ENCODE peak calls at places on chromosomes 16 and 17, in six cellular contexts. P is tibial nerve, I is heart left ventricle, B is IMR-90, J is adrenal gland, M is cardiac muscle cell. Y is an unnamed sample.

GRCh38 chr17:42321555-42321954 is 33.3 kb downstream of the STAT5A start:
- DNase-seq in P (no peak), I (no peak), B (no peak), J (no peak), M (no peak), Y (no peak)

GRCh38 chr16:1530883-1531637 is 2.4 kb upstream of the TMEM204 start:
- DNase-seq in P (peak), I (peak), B (peak), J (peak), M (peak), Y (peak)

GRCh38 chr17:10205549-10206185 is 7.3 kb upstream of the GAS7 start:
- DNase-seq in P (no peak), I (no peak), B (no peak), J (no peak), M (no peak), Y (no peak)

GRCh38 chr17:81558941-81559806 is 7.0 kb upstream of the FAAP100 start:
- DNase-seq in P (no peak), I (no peak), B (no peak), J (no peak), M (no peak), Y (no peak)

GRCh38 chr17:3039748-3040147 is 23.7 kb downstream of the OR1D5 start:
- DNase-seq in P (no peak), I (no peak), B (peak), J (no peak), M (peak), Y (no peak)

GRCh38 chr16:80751167-80751566 is 53.2 kb downstream of the CDYL2 start:
- DNase-seq in P (no peak), I (no peak), B (peak), J (no peak), M (peak), Y (no peak)

GRCh38 chr16:89374393-89374948 is 115.9 kb downstream of the ANKRD11 start:
- DNase-seq in P (no peak), I (peak), B (peak), J (no peak), M (no peak), Y (no peak)

GRCh38 chr16:47815655-47816054 is 340.1 kb downstream of the ABCC12 start:
- DNase-seq in P (no peak), I (no peak), B (no peak), J (no peak), M (peak), Y (no peak)

GRCh38 chr17:9424071-9424640 is 151.5 kb downstream of the STX8 start:
- DNase-seq in P (no peak), I (no peak), B (no peak), J (no peak), M (no peak), Y (no peak)

GRCh38 chr16:48970216-48970615 is 311.4 kb downstream of the CBLN1 start:
- DNase-seq in P (no peak), I (no peak), B (no peak), J (no peak), M (no peak), Y (no peak)

GRCh38 chr16:81432899-81433560 is 11.6 kb upstream of the CMIP start:
- DNase-seq in P (no peak), I (no peak), B (no peak), J (no peak), M (no peak), Y (no peak)

GRCh38 chr17:7380855-7381683 is at the start of gene TNK1:
- DNase-seq in P (no peak), I (peak), B (no peak), J (no peak), M (no peak), Y (peak)

GRCh38 chr17:74842146-74842598 is 17.5 kb downstream of the GRIN2C start:
- DNase-seq in P (no peak), I (no peak), B (no peak), J (peak), M (peak), Y (no peak)

GRCh38 chr17:17552351-17553216 is 38.9 kb downstream of the PEMT start:
- DNase-seq in P (no peak), I (no peak), B (no peak), J (no peak), M (no peak), Y (no peak)

GRCh38 chr16:87344931-87345631 is 27.9 kb upstream of the C16orf95 start:
- DNase-seq in P (peak), I (peak), B (no peak), J (no peak), M (no peak), Y (no peak)

GRCh38 chr16:58417035-58417434 is 24.8 kb downstream of the GINS3 start:
- DNase-seq in P (no peak), I (no peak), B (no peak), J (no peak), M (no peak), Y (no peak)

GRCh38 chr17:51666971-51667721 is 406.8 kb downstream of the UTP18 start:
- DNase-seq in P (no peak), I (no peak), B (no peak), J (no peak), M (no peak), Y (no peak)

GRCh38 chr16:66435896-66436295 is 8.8 kb downstream of the BEAN1 start:
- DNase-seq in P (no peak), I (no peak), B (no peak), J (no peak), M (no peak), Y (no peak)

GRCh38 chr16:52570495-52571091 is 23.6 kb upstream of the TOX3 start:
- DNase-seq in P (no peak), I (no peak), B (no peak), J (no peak), M (no peak), Y (no peak)

GRCh38 chr16:76345093-76345735 is 68.0 kb downstream of the CNTNAP4 start:
- DNase-seq in P (peak), I (peak), B (no peak), J (peak), M (peak), Y (no peak)

GRCh38 chr16:68386628-68387027 is 61.7 kb downstream of the SMPD3 start:
- DNase-seq in P (no peak), I (no peak), B (no peak), J (no peak), M (no peak), Y (no peak)

GRCh38 chr16:68383858-68384257 is 64.5 kb downstream of the SMPD3 start:
- DNase-seq in P (no peak), I (no peak), B (no peak), J (no peak), M (no peak), Y (no peak)

GRCh38 chr16:68382296-68382718 is 66.0 kb downstream of the SMPD3 start:
- DNase-seq in P (no peak), I (no peak), B (no peak), J (no peak), M (no peak), Y (no peak)

GRCh38 chr16:68385371-68385770 is 62.9 kb downstream of the SMPD3 start:
- DNase-seq in P (no peak), I (no peak), B (no peak), J (no peak), M (no peak), Y (no peak)

DNA sequence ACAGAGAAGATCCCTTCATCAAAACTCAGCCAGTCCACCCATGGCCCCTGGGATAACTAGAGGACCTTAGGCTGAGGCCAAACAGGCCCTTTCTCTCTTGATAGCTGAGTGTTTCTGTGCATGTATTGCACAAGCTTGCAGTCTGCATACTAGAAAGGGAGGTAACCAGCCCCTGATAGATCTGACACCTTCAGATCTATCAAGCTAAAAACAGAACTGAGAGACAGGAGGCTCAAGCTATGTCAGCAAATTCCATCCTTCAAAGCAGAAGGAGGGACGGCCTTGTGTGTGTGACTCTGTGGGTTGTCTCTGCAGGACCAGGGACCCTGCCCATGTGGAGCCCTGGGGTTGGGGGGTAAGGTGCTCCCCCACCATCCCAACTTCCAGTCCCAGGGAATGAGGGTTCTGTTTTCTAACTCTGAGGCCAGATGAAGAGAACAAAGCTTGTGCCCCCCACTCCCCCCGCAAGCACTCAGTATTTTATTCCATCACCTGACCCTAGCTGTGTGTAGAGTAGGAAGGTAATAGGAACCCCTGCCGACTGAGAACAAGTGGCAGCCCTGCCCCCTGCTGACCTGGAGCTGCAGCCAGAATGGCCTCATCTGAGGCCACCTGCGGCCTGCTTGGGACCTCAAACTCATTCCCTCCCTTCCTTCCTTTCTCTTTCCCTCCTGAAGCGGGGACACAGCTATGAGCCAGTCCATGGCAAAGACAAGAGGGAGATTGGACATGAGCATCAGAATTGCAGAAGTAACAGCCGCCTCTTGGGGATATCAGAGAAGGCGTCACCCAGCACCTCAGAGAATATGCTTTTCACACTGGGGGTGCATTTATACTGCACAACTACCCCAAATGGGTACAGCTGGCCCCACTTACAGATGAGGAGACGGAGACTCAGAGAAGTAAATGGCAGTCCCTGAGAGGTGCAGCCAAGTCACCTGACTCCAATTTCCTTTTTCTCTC is 63.7 kb downstream of the SMPD3 start:
- DNase-seq in P (no peak), I (no peak), B (no peak), J (no peak), M (no peak), Y (no peak)
- TF ChIP-seq CTCF in P (no peak), I (no peak), B (no peak), J (no peak), M (no peak), Y (no peak)

GRCh38 chr16:4517812-4518211 is 20.8 kb downstream of the CDIP1 start:
- DNase-seq in P (no peak), I (no peak), B (peak), J (no peak), M (peak), Y (no peak)
- H3K27ac ChIP-seq in P (no peak), I (no peak), B (no peak), J (no peak), M (no peak), Y (no peak)

GRCh38 chr16:68084504-68085258 is 489 bp upstream of the NFATC3 start:
- DNase-seq in P (peak), I (peak), B (peak), J (peak), M (peak), Y (peak)
- TF ChIP-seq CTCF in P (no peak), I (no peak), B (no peak), J (peak), M (no peak), Y (no peak)

GRCh38 chr17:43839670-43840101 is 6.7 kb upstream of the MPP3 start:
- DNase-seq in P (no peak), I (no peak), B (no peak), J (no peak), M (no peak), Y (no peak)

GRCh38 chr17:43842975-43843325 is 4.0 kb upstream of the CD300LG start:
- DNase-seq in P (no peak), I (no peak), B (no peak), J (no peak), M (no peak), Y (no peak)

GRCh38 chr17:43844241-43844640 is 2.7 kb upstream of the CD300LG start:
- DNase-seq in P (no peak), I (no peak), B (no peak), J (no peak), M (no peak), Y (no peak)

GRCh38 chr17:43845772-43846171 is 1.2 kb upstream of the CD300LG start:
- DNase-seq in P (no peak), I (no peak), B (no peak), J (no peak), M (no peak), Y (no peak)

GRCh38 chr17:43840814-43841213 is 6.2 kb upstream of the CD300LG start:
- DNase-seq in P (no peak), I (no peak), B (peak), J (no peak), M (peak), Y (no peak)
- H3K27ac ChIP-seq in P (no peak), I (no peak), B (no peak), J (no peak), M (no peak), Y (no peak)

DNA sequence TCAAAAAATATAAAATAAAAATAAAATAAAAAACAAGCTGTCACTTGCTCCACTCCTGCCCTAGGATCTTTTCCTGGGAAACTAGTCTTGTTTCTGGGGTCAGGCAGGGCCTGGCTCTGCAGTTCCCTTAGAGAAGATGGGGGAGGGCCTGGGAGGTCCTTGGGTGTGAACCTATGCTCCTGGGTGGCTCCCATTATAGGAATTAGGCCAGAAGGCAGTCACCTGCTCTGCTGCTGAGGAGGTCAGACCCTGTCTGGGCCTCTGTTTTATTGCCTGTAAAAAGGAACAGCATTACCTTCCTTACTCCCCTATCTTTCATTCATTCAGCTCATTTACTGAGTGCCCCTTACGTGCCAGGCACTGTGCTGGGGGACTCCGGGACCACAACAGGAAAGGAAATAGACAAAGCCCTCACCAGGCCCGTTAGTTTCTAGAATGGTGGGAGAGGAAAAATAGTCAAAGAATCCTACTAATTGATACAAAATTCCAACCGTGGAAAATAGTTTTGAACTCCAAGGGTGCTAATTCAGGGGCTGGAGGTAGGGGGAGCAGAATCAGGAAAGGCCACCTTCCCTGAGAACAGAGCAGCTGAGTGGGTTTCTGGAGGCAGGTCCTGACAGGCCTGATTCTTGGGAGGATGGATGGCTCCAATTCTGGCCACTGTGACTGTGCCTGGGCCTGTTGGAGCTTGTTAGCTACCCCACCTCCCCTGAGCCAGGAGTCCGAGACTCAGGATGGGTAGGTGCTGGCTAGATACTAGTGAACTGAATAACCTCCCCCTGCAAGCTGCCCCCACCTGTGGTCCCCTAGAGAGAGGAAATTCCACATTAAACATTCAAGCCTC is 1.3 kb upstream of the SLC46A1 start:
- DNase-seq in P (no peak), I (no peak), B (no peak), J (no peak), M (no peak), Y (no peak)
- TF ChIP-seq CTCF in P (no peak), I (no peak), B (no peak), J (no peak), M (no peak), Y (no peak)

Y was measured in uterus.